ENCODE peak calls at places on chromosomes 2 and 18, in four cellular contexts. A, L, U and Z are unnamed samples.

GRCh38 chr2:159891917-159892691 is 94.1 kb upstream of the CD302 start:
- DNase-seq in A (no peak), L (peak), U (peak), Z (peak)

GRCh38 chr2:118970396-118971135 is 28.6 kb downstream of the MARCO start:
- DNase-seq in A (no peak), L (no peak), U (no peak), Z (no peak)

GRCh38 chr2:27651056-27651455 is 12.4 kb downstream of the SUPT7L start:
- DNase-seq in A (no peak), L (no peak), U (peak), Z (no peak)

GRCh38 chr2:162123806-162124758 is 28.0 kb downstream of the GCG start:
- DNase-seq in A (no peak), L (no peak), U (peak), Z (peak)

GRCh38 chr18:65938592-65939372 is 188.0 kb downstream of the CDH7 start:
- DNase-seq in A (peak), L (no peak), U (peak), Z (peak)

GRCh38 chr2:174014021-174014698 is 49.0 kb upstream of the SP3 start:
- DNase-seq in A (no peak), L (no peak), U (peak), Z (peak)

GRCh38 chr2:121561617-121562268 is 31.1 kb downstream of the RNU4ATAC start:
- DNase-seq in A (no peak), L (no peak), U (peak), Z (peak)

GRCh38 chr2:63850650-63851049 is 9.0 kb downstream of the UGP2 start:
- DNase-seq in A (no peak), L (no peak), U (no peak), Z (no peak)

GRCh38 chr18:62522178-62522509 is 681 bp upstream of the ZCCHC2 start:
- DNase-seq in A (no peak), L (no peak), U (no peak), Z (no peak)

GRCh38 chr2:119910566-119910965 is 102.3 kb upstream of the EPB41L5 start:
- DNase-seq in A (no peak), L (no peak), U (no peak), Z (no peak)

GRCh38 chr2:37635359-37636208 is 35.9 kb downstream of the CDC42EP3 start:
- DNase-seq in A (no peak), L (no peak), U (peak), Z (peak)

GRCh38 chr2:36871068-36871707 is 95.1 kb downstream of the STRN start:
- DNase-seq in A (no peak), L (no peak), U (peak), Z (no peak)

GRCh38 chr2:232994446-232994845 is 18.6 kb downstream of the NGEF start:
- DNase-seq in A (no peak), L (no peak), U (no peak), Z (no peak)

GRCh38 chr2:182587831-182588230 is 128.2 kb upstream of the DNAJC10 start:
- DNase-seq in A (no peak), L (peak), U (peak), Z (peak)

GRCh38 chr2:4937550-4937949 is 754.6 kb upstream of the SOX11 start:
- DNase-seq in A (no peak), L (no peak), U (no peak), Z (no peak)

GRCh38 chr2:26011990-26012856 is 21.7 kb upstream of the RAB10 start:
- DNase-seq in A (peak), L (no peak), U (peak), Z (peak)

GRCh38 chr2:126655066-126655465 is 892 bp upstream of the GYPC start:
- DNase-seq in A (no peak), L (no peak), U (peak), Z (no peak)

GRCh38 chr2:20353597-20353996 is 3.0 kb upstream of the PUM2 start:
- DNase-seq in A (no peak), L (no peak), U (no peak), Z (no peak)

GRCh38 chr18:5449858-5450509 is 93.8 kb downstream of the EPB41L3 start:
- DNase-seq in A (no peak), L (no peak), U (no peak), Z (no peak)

GRCh38 chr2:109437325-109438090 is 176.3 kb downstream of the SEPTIN10 start:
- DNase-seq in A (no peak), L (no peak), U (no peak), Z (no peak)

GRCh38 chr2:60735496-60736250 is 20.4 kb upstream of the PAPOLG start:
- DNase-seq in A (peak), L (no peak), U (no peak), Z (no peak)

GRCh38 chr2:238954841-238955521 is 107.1 kb downstream of the TWIST2 start:
- DNase-seq in A (no peak), L (no peak), U (peak), Z (no peak)

GRCh38 chr18:25786778-25787177 is 303.6 kb downstream of the SS18 start:
- DNase-seq in A (no peak), L (peak), U (peak), Z (peak)

GRCh38 chr2:17199741-17200140 is 318.5 kb downstream of the RAD51AP2 start:
- DNase-seq in A (no peak), L (no peak), U (no peak), Z (no peak)

DNA sequence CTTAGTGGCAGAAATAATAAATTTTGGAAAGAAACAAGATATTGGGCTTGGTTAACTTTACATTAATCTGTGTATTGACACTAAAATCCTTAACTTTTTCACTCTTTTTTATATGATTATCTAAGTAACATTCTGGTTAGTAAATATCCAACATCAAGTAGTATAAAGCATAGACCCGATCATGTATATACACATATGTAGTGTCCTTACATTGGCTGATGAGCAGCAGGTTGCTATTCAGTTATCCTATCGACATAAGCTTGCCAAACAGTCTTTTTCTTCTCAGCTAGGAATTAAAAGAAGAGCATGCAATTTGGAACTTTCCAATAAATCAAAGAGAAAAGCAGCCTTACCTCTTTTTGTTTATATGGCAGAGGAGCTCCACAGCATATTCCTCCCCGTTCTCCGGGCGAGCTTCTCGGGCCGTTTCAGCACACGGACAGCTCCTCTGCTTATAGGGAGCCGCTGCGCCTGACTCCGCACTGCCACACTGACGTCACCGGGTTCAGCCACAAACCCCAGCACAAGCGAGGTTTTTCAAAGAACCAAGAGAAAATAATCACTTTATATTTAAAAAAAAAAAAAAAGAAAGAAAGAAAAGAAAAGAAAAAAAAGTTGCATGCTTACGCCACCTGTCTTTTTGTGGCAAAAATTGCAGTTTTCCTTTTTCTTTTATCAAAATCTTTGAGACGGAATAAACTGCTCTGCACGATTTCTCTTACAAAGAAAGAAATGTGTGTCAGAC is at the start of gene SCG2:
- DNase-seq in A (peak), L (peak), U (peak), Z (peak)
- TF ChIP-seq CTCF in A (no peak), L (peak), U (peak), Z (peak)

GRCh38 chr2:222290691-222291484 is 7.9 kb downstream of the PAX3 start:
- DNase-seq in A (no peak), L (no peak), U (peak), Z (no peak)

GRCh38 chr2:222291485-222291841 is 7.3 kb downstream of the PAX3 start:
- DNase-seq in A (no peak), L (no peak), U (no peak), Z (no peak)

GRCh38 chr2:222289280-222290250 is 9.2 kb downstream of the PAX3 start:
- DNase-seq in A (no peak), L (no peak), U (no peak), Z (no peak)

GRCh38 chr2:222288590-222289279 is 10.1 kb downstream of the PAX3 start:
- DNase-seq in A (no peak), L (no peak), U (no peak), Z (no peak)

GRCh38 chr2:222290371-222290690 is 8.5 kb downstream of the PAX3 start:
- DNase-seq in A (no peak), L (no peak), U (no peak), Z (no peak)
- H3K4me3 ChIP-seq in A (no peak), L (no peak), U (no peak), Z (no peak)

DNA sequence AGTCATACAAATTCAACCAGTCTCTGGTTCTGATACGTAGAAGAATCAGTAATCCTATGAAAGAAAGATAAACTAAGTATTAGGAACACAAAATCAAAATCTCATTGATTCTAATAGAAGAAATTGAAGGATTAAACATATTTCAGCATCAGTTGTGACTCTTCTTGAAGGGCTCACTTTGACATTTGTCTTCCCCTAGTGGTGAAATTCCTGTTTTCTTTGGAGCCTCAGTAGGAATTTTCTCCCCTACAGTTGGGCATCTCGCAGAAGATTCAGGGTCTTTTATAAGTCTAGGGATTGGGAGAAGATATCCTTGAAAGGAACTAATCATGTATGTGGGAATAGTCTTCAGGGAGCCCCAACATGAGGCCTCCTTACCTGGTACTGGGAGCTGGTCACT is 2.8 kb upstream of the CRYGB start:
- DNase-seq in A (no peak), L (no peak), U (no peak), Z (no peak)
- TF ChIP-seq CTCF in A (no peak), L (no peak), U (peak), Z (peak)

GRCh38 chr2:150596071-150596470 is 108.6 kb upstream of the RND3 start:
- DNase-seq in A (no peak), L (peak), U (no peak), Z (peak)
- H3K4me3 ChIP-seq in A (no peak), L (no peak), U (no peak), Z (no peak)

GRCh38 chr2:21928292-21928691 is 804.5 kb downstream of the TDRD15 start:
- DNase-seq in A (no peak), L (no peak), U (no peak), Z (no peak)
- TF ChIP-seq CTCF in A (no peak), L (no peak), U (no peak), Z (peak)

GRCh38 chr2:102109016-102109415 is 33.5 kb upstream of the IL1R1 start:
- DNase-seq in A (no peak), L (no peak), U (peak), Z (peak)

GRCh38 chr2:102103284-102103683 is 39.3 kb upstream of the IL1R1 start:
- DNase-seq in A (no peak), L (no peak), U (no peak), Z (no peak)

GRCh38 chr2:102103992-102104871 is 38.3 kb upstream of the IL1R1 start:
- DNase-seq in A (peak), L (peak), U (peak), Z (peak)

GRCh38 chr2:102107741-102108070 is 34.8 kb upstream of the IL1R1 start:
- DNase-seq in A (no peak), L (no peak), U (peak), Z (peak)

GRCh38 chr2:102106133-102106556 is 36.4 kb upstream of the IL1R1 start:
- DNase-seq in A (peak), L (no peak), U (peak), Z (peak)
- H3K4me3 ChIP-seq in A (no peak), L (no peak), U (peak), Z (peak)

DNA sequence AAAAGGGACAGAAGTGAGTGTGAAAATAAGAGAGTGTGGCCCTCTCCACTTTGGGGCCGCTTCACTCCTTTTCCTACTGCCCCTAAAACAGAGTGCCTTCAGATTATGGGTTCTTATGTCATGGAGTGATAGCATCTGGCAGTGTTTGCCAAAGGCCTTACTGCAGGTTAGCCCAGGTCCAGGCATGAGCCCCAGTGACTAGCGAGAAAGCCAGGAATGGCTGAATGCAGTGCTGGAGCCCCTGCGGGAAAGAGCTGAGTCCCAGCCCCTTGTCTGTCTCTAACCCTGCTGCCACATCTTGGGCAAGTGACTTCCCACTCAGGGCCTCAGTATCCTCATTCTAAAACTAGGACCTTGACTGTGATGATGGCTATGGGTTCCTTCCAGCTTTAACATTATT is 6.0 kb downstream of the IGFBP5 start:
- DNase-seq in A (no peak), L (no peak), U (no peak), Z (no peak)
- TF ChIP-seq CTCF in A (no peak), L (no peak), U (no peak), Z (no peak)

DNA sequence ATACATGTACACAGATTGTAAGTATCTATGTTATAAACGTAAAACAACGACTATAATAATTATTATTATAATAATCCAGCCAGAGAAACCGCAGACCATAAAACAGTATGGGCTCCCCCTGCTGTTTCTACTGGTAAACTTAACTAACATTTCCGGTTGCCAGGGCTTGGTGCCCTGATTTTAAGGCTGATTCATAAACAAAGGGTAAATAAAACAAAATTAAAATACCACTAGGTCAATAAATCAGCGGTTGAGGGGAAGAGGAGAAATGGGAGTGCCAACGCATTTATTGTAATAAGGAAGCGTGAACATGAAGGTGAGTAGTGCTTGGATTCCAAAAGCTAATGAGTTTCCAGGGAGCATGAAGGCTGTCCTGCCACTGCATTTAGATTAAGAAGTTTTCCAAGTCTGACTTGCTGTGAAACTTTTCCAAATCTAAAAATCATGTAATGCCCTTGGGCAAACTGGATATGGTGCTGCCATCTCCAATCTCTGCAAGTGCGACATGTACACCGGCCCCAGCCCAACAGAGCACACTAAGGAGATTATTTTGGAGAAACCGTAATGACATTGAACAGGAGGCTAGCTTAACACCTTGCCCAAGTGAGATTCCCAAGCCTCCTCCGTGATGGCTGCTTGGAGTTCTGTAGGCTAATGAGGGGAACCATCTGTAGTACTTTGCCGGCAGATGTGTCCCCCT is 50.7 kb upstream of the HNRNPA3 start:
- DNase-seq in A (peak), L (no peak), U (peak), Z (peak)
- H3K4me3 ChIP-seq in A (no peak), L (no peak), U (no peak), Z (no peak)

GRCh38 chr2:224039080-224039769 is at the start of gene SERPINE2:
- DNase-seq in A (peak), L (no peak), U (peak), Z (peak)
- TF ChIP-seq CTCF in A (no peak), L (peak), U (peak), Z (peak)